ENCODE peak calls at places on chromosomes 16 and 17, in eight cellular contexts. F is A549, K is vagina, A is mammary epithelial cell, Z is fibroblast of lung, I is colonic mucosa, P is suprapubic skin, M is ascending aorta. J is an unnamed sample.

GRCh38 chr17:57935833-57936807 is 19.1 kb downstream of the CUEDC1 start:
- DNase-seq in P (no peak), K (no peak), I (no peak), A (no peak), M (no peak), F (no peak), Z (peak; percentile 61), J (no peak)

GRCh38 chr16:59116744-59117143 is 382.6 kb upstream of the GOT2 start:
- DNase-seq in P (no peak), M (no peak), K (no peak), Z (no peak), F (no peak), A (no peak), I (no peak), J (no peak)

GRCh38 chr16:86018487-86018886 is 119.5 kb downstream of the IRF8 start:
- DNase-seq in A (no peak), P (peak; percentile 70), F (no peak), K (no peak), M (peak; percentile 17), I (peak; percentile 43), Z (peak; percentile 46), J (no peak)

GRCh38 chr16:50310308-50311133 is 44.2 kb downstream of the ADCY7 start:
- DNase-seq in A (no peak), M (no peak), K (peak; percentile 85), F (no peak), I (no peak), Z (no peak), P (no peak), J (no peak)

GRCh38 chr17:51006601-51007000 is 114.1 kb downstream of the SPAG9 start:
- DNase-seq in P (no peak), M (no peak), F (no peak), K (no peak), Z (no peak), A (no peak), I (no peak), J (no peak)

GRCh38 chr16:51326131-51326856 is 175.2 kb upstream of the SALL1 start:
- DNase-seq in P (no peak), M (no peak), A (peak; percentile 80), F (no peak), I (no peak), K (no peak), Z (peak; percentile 79), J (no peak)

GRCh38 chr16:15915555-15916081 is 27.2 kb upstream of the CEP20 start:
- DNase-seq in Z (no peak), A (no peak), K (no peak), I (no peak), F (no peak), P (no peak), M (no peak), J (no peak)

GRCh38 chr17:33519692-33520091 is 226.6 kb upstream of the ASIC2 start:
- DNase-seq in P (no peak), Z (no peak), F (no peak), I (no peak), A (no peak), K (no peak), M (no peak), J (no peak)

GRCh38 chr16:50692999-50693781 is at the start of gene NOD2:
- DNase-seq in F (peak; percentile 10), M (no peak), I (no peak), Z (no peak), K (no peak), P (no peak), A (no peak), J (no peak)

GRCh38 chr17:8740486-8740885 is 4.2 kb downstream of the CCDC42 start:
- DNase-seq in I (no peak), K (no peak), A (no peak), P (no peak), Z (no peak), F (no peak), M (no peak), J (no peak)

GRCh38 chr17:67491009-67491677 is 114.1 kb downstream of the PITPNC1 start:
- DNase-seq in P (peak; percentile 95), Z (peak; percentile 99), I (peak; percentile 51), F (peak; percentile 91), A (peak; percentile 33), M (peak; percentile 77), K (peak; percentile 94), J (no peak)

GRCh38 chr17:7403043-7403901 is 625 bp downstream of the TMEM256 start:
- DNase-seq in A (no peak), K (peak; percentile 93), M (no peak), I (peak; percentile 80), Z (no peak), F (peak; percentile 38), P (peak; percentile 87), J (peak; percentile 80)

GRCh38 chr17:62062313-62062712 is 2.8 kb downstream of the MED13 start:
- DNase-seq in M (no peak), P (no peak), Z (peak; percentile 41), K (no peak), A (peak; percentile 4), I (no peak), F (no peak), J (no peak)

GRCh38 chr17:77692571-77693161 is 265.8 kb upstream of the TNRC6C start:
- DNase-seq in P (no peak), Z (no peak), K (peak; percentile 54), I (peak; percentile 14), M (no peak), A (peak; percentile 51), F (no peak), J (peak; percentile 9)

GRCh38 chr16:81652798-81653505 is 126.1 kb upstream of the PLCG2 start:
- DNase-seq in P (no peak), K (no peak), I (no peak), M (no peak), A (no peak), F (no peak), Z (no peak), J (no peak)

GRCh38 chr17:75109407-75110236 is at the start of gene ARMC7:
- DNase-seq in I (peak; percentile 96), A (peak; percentile 80), F (peak; percentile 85), M (peak; percentile 48), Z (peak; percentile 74), P (peak; percentile 92), K (no peak), J (peak; percentile 94)

GRCh38 chr16:64077242-64077641 is 1044.6 kb downstream of the CDH11 start:
- DNase-seq in A (no peak), M (no peak), I (no peak), F (no peak), Z (no peak), K (no peak), P (no peak), J (no peak)

DNA sequence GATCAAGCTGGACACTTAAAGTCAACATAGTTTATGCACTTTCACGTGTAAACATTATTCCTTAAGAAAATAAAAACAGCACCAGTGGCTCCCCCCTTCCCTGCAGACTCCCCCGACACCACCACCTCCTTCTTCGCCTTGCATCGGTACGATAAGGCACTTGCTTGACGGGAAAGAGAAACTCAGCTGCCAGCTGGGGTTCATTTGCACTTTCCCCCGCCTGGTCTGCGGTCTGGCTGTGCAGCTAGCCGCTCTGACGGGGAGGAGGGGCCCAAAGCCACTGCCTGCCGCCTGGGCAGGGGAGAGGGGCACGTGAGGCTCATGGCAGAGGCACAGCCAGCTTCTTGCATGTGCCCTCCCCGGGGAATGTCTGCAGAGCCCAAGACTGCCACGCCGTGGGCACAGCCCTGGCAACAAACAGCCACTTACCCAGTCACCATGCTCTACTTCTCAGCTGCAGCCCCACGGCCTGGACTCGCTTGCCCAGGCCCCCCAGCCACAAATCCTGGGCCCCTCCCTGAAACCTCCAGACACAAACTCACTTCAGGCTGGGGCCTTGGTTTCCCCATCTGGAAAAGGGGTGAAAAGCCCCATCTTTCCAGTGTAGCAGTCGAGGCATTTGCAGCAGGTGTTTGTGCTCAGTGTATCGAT is 16.5 kb upstream of the PRM1 start:
- DNase-seq in Z (peak; percentile 82), M (peak; percentile 56), K (no peak), F (no peak), I (peak; percentile 66), A (no peak), P (no peak), J (peak; percentile 70)
- TF ChIP-seq CTCF in Z (no peak), M (peak; percentile 41), K (no peak), F (no peak), I (no peak), A (peak; percentile 23), P (no peak), J (peak; percentile 32)

DNA sequence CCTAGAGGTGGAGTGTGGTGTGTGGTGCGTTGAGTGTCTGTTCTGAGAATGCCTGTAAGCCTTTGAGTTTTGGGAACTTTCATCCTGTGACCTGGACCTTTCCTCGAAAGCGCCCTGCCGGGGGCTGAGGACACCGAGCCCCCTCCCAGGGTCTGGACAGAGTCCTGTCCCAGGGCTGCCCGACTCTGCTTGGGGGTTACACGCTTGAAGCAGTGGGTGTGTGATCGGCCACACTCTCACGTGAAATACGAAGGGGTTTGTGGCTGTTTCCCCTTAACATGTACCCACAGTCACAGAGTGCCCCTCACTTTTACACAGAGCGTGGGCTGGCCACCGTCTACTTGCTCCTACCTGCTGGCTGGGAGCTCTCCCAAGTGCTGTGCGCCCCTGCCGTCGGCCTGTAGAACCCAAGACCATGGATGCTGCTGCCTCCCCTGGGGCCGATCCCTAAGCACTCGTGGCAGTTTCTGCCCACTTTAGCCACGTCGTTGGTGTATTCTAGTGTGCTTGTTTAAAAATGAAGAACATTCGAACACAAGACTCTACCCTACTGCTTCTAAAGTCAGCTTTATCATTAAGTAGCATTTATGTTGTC is 6.8 kb downstream of the ZNF750 start:
- DNase-seq in F (no peak), I (no peak), M (no peak), K (no peak), A (no peak), P (no peak), Z (no peak), J (no peak)
- H3K4me3 ChIP-seq in F (no peak overlapping the region), I (no peak overlapping the region), M (no peak overlapping the region), K (no peak overlapping the region), A (no peak overlapping the region), P (no peak overlapping the region), Z (no peak overlapping the region), J (no peak overlapping the region)

DNA sequence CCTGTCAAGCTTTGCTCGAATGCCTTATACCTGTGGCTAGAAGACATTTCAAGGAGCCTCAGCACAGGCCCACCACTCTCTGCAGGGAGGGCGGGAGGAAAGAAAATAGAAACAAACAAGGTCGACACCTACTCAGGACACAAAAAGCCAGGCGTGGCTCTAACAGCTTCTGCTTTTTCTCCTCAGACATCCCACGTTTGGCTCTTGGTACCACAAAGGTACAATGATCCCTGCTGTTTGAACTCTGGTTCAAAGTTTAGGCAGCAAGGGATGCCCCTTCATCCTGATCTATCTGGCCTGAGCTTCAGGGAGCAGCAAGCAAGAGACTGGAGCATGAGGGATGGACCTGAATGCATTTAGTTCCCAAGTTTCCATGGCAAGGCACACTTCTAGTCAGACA is 57.1 kb downstream of the CREBBP start:
- DNase-seq in Z (no peak), K (no peak), F (no peak), I (no peak), M (no peak), P (no peak), A (no peak), J (no peak)
- H3K27ac ChIP-seq in Z (no peak overlapping the region), K (no peak overlapping the region), F (no peak overlapping the region), I (no peak overlapping the region), M (no peak overlapping the region), P (no peak overlapping the region), A (no peak overlapping the region), J (no peak overlapping the region)

GRCh38 chr16:71570143-71570542 is 6.7 kb downstream of the TAT start:
- DNase-seq in A (no peak), I (no peak), M (no peak), K (no peak), Z (no peak), P (no peak), F (no peak), J (peak; percentile 57)
- TF ChIP-seq CTCF in A (no peak), I (no peak), M (no peak), K (no peak), Z (no peak), P (no peak), F (no peak), J (no peak)

GRCh38 chr16:58024673-58025350 is 742 bp upstream of the MMP15 start:
- DNase-seq in F (peak; percentile 25), K (no peak), I (peak; percentile 94), Z (peak; percentile 7), M (no peak), A (no peak), P (no peak), J (peak; percentile 95)
- H3K4me3 ChIP-seq in F (peak overlapping the region; percentile 80), K (peak overlapping the region; percentile 65), I (peak overlapping the region; percentile 96), Z (peak overlapping the region; percentile 39), M (peak overlapping the region; percentile 74), A (peak overlapping the region; percentile 60), P (peak overlapping the region; percentile 92), J (peak overlapping the region; percentile 91)

J was measured in right lobe of liver.